ENCODE peak calls at places on chromosomes 11 and 22, in eight cellular contexts. One of them, this sample, is unnamed.

GRCh38 chr22:20671409-20672081 is 102.4 kb upstream of the SERPIND1 start:
- DNase-seq in choroid plexus epithelial cell: no peak
- DNase-seq in MM.1S: no peak
- DNase-seq in GM12865: no peak
- DNase-seq in HFF-Myc: no peak
- DNase-seq in brain microvascular endothelial cell: no peak
- DNase-seq in transverse colon: no peak
- DNase-seq in NB4: no peak
- DNase-seq in this sample: no peak

GRCh38 chr22:48445113-48445827 is 1382.4 kb downstream of the BRD1 start:
- DNase-seq in HFF-Myc: no peak
- DNase-seq in MM.1S: no peak
- DNase-seq in brain microvascular endothelial cell: no peak
- DNase-seq in GM12865: no peak
- DNase-seq in transverse colon: no peak
- DNase-seq in choroid plexus epithelial cell: no peak
- DNase-seq in NB4: no peak
- DNase-seq in this sample: no peak

GRCh38 chr22:41535244-41535643 is 9.0 kb downstream of the POLR3H start:
- DNase-seq in transverse colon: no peak
- DNase-seq in GM12865: no peak
- DNase-seq in brain microvascular endothelial cell: no peak
- DNase-seq in MM.1S: no peak
- DNase-seq in HFF-Myc: no peak
- DNase-seq in NB4: no peak
- DNase-seq in choroid plexus epithelial cell: peak
- DNase-seq in this sample: peak

GRCh38 chr11:65280646-65281045 is 18.9 kb downstream of the POLA2 start:
- DNase-seq in GM12865: no peak
- DNase-seq in HFF-Myc: no peak
- DNase-seq in transverse colon: no peak
- DNase-seq in brain microvascular endothelial cell: peak
- DNase-seq in NB4: no peak
- DNase-seq in choroid plexus epithelial cell: peak
- DNase-seq in MM.1S: no peak
- DNase-seq in this sample: peak

GRCh38 chr22:36334838-36335603 is 52.7 kb downstream of the MYH9 start:
- DNase-seq in brain microvascular endothelial cell: no peak
- DNase-seq in MM.1S: no peak
- DNase-seq in GM12865: no peak
- DNase-seq in HFF-Myc: no peak
- DNase-seq in NB4: peak
- DNase-seq in choroid plexus epithelial cell: peak
- DNase-seq in transverse colon: no peak
- DNase-seq in this sample: peak

GRCh38 chr11:27487706-27488105 is 15.1 kb upstream of the LGR4 start:
- DNase-seq in brain microvascular endothelial cell: no peak
- DNase-seq in HFF-Myc: no peak
- DNase-seq in choroid plexus epithelial cell: no peak
- DNase-seq in transverse colon: no peak
- DNase-seq in MM.1S: no peak
- DNase-seq in GM12865: no peak
- DNase-seq in NB4: no peak
- DNase-seq in this sample: no peak

GRCh38 chr11:45087301-45087700 is 59.1 kb upstream of the PRDM11 start:
- DNase-seq in HFF-Myc: no peak
- DNase-seq in GM12865: no peak
- DNase-seq in transverse colon: no peak
- DNase-seq in choroid plexus epithelial cell: no peak
- DNase-seq in MM.1S: no peak
- DNase-seq in brain microvascular endothelial cell: peak
- DNase-seq in NB4: peak
- DNase-seq in this sample: peak

GRCh38 chr22:32823024-32823730 is 21.7 kb downstream of the TIMP3 start:
- DNase-seq in brain microvascular endothelial cell: no peak
- DNase-seq in choroid plexus epithelial cell: peak
- DNase-seq in HFF-Myc: no peak
- DNase-seq in MM.1S: no peak
- DNase-seq in transverse colon: peak
- DNase-seq in NB4: peak
- DNase-seq in GM12865: peak
- DNase-seq in this sample: peak

GRCh38 chr11:118007040-118007439 is 20.8 kb downstream of the IL10RA start:
- DNase-seq in brain microvascular endothelial cell: no peak
- DNase-seq in choroid plexus epithelial cell: no peak
- DNase-seq in HFF-Myc: no peak
- DNase-seq in transverse colon: no peak
- DNase-seq in NB4: no peak
- DNase-seq in GM12865: no peak
- DNase-seq in MM.1S: no peak
- DNase-seq in this sample: no peak

GRCh38 chr11:14249121-14249963 is 109.6 kb downstream of the RRAS2 start:
- DNase-seq in brain microvascular endothelial cell: peak
- DNase-seq in NB4: peak
- DNase-seq in choroid plexus epithelial cell: peak
- DNase-seq in HFF-Myc: peak
- DNase-seq in GM12865: peak
- DNase-seq in transverse colon: peak
- DNase-seq in MM.1S: peak
- DNase-seq in this sample: peak

GRCh38 chr11:45166604-45166897 is 20.1 kb downstream of the PRDM11 start:
- DNase-seq in choroid plexus epithelial cell: no peak
- DNase-seq in GM12865: no peak
- DNase-seq in HFF-Myc: no peak
- DNase-seq in brain microvascular endothelial cell: no peak
- DNase-seq in NB4: no peak
- DNase-seq in transverse colon: no peak
- DNase-seq in MM.1S: no peak
- DNase-seq in this sample: no peak

GRCh38 chr11:71154406-71154805 is 98.0 kb downstream of the SHANK2 start:
- DNase-seq in GM12865: no peak
- DNase-seq in NB4: no peak
- DNase-seq in choroid plexus epithelial cell: no peak
- DNase-seq in brain microvascular endothelial cell: no peak
- DNase-seq in HFF-Myc: no peak
- DNase-seq in transverse colon: no peak
- DNase-seq in MM.1S: no peak
- DNase-seq in this sample: no peak

GRCh38 chr11:68092411-68092810 is 28.8 kb downstream of the CHKA start:
- DNase-seq in transverse colon: no peak
- DNase-seq in NB4: no peak
- DNase-seq in choroid plexus epithelial cell: no peak
- DNase-seq in GM12865: no peak
- DNase-seq in brain microvascular endothelial cell: no peak
- DNase-seq in MM.1S: no peak
- DNase-seq in HFF-Myc: no peak
- DNase-seq in this sample: no peak

GRCh38 chr11:71310184-71310583 is 57.8 kb upstream of the SHANK2 start:
- DNase-seq in choroid plexus epithelial cell: no peak
- DNase-seq in GM12865: no peak
- DNase-seq in transverse colon: no peak
- DNase-seq in brain microvascular endothelial cell: no peak
- DNase-seq in NB4: no peak
- DNase-seq in MM.1S: no peak
- DNase-seq in HFF-Myc: no peak
- DNase-seq in this sample: no peak

GRCh38 chr11:28384418-28384817 is 276.2 kb downstream of the METTL15 start:
- DNase-seq in HFF-Myc: peak
- DNase-seq in GM12865: no peak
- DNase-seq in choroid plexus epithelial cell: peak
- DNase-seq in brain microvascular endothelial cell: peak
- DNase-seq in MM.1S: no peak
- DNase-seq in transverse colon: no peak
- DNase-seq in NB4: no peak
- DNase-seq in this sample: peak

GRCh38 chr11:70410276-70410675 is 11.9 kb downstream of the CTTN start:
- DNase-seq in NB4: no peak
- DNase-seq in brain microvascular endothelial cell: no peak
- DNase-seq in transverse colon: no peak
- DNase-seq in HFF-Myc: no peak
- DNase-seq in MM.1S: no peak
- DNase-seq in choroid plexus epithelial cell: no peak
- DNase-seq in GM12865: no peak
- DNase-seq in this sample: no peak

GRCh38 chr11:107252429-107253161 is 205.0 kb downstream of the CWF19L2 start:
- DNase-seq in GM12865: peak
- DNase-seq in NB4: no peak
- DNase-seq in transverse colon: no peak
- DNase-seq in HFF-Myc: no peak
- DNase-seq in MM.1S: peak
- DNase-seq in choroid plexus epithelial cell: no peak
- DNase-seq in brain microvascular endothelial cell: no peak
- DNase-seq in this sample: no peak

GRCh38 chr11:74702383-74703007 is 28.7 kb downstream of the CHRDL2 start:
- DNase-seq in MM.1S: peak
- DNase-seq in transverse colon: peak
- DNase-seq in choroid plexus epithelial cell: peak
- DNase-seq in HFF-Myc: peak
- DNase-seq in GM12865: peak
- DNase-seq in NB4: peak
- DNase-seq in brain microvascular endothelial cell: peak
- DNase-seq in this sample: peak

GRCh38 chr11:45102361-45102809 is 44.1 kb upstream of the PRDM11 start:
- DNase-seq in transverse colon: no peak
- DNase-seq in choroid plexus epithelial cell: no peak
- DNase-seq in GM12865: no peak
- DNase-seq in NB4: peak
- DNase-seq in HFF-Myc: no peak
- DNase-seq in brain microvascular endothelial cell: no peak
- DNase-seq in MM.1S: no peak
- DNase-seq in this sample: peak

DNA sequence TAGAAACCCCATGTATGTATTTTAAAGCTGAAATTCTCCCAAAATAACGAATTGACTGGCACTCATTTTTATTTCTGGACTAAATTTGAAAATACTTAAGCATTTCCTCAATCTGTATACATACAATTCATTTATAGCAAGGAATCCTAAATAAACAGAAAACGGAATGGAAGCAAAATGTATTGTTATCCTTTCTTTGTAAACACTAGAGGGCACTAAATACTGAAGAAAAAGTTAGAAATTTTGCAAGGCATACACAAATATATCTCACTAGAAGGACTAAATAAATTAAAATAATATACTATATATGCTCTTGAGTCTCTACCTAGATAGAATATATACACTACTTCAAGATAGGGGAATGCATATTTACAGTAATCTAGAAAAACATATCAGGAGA is 23.1 kb upstream of the ANO5 start:
- DNase-seq in choroid plexus epithelial cell: peak
- DNase-seq in brain microvascular endothelial cell: no peak
- DNase-seq in transverse colon: no peak
- DNase-seq in HFF-Myc: no peak
- DNase-seq in NB4: peak
- DNase-seq in GM12865: no peak
- DNase-seq in MM.1S: peak
- DNase-seq in this sample: peak
- TF ChIP-seq CTCF in choroid plexus epithelial cell: peak
- TF ChIP-seq CTCF in brain microvascular endothelial cell: no peak
- TF ChIP-seq CTCF in transverse colon: peak
- TF ChIP-seq CTCF in HFF-Myc: no peak
- TF ChIP-seq CTCF in NB4: no peak
- TF ChIP-seq CTCF in GM12865: peak
- TF ChIP-seq CTCF in MM.1S: peak
- TF ChIP-seq CTCF in this sample: peak

GRCh38 chr11:126408496-126408895 is 53.0 kb downstream of the ST3GAL4 start:
- DNase-seq in GM12865: no peak
- DNase-seq in choroid plexus epithelial cell: no peak
- DNase-seq in HFF-Myc: no peak
- DNase-seq in MM.1S: no peak
- DNase-seq in transverse colon: no peak
- DNase-seq in NB4: no peak
- DNase-seq in brain microvascular endothelial cell: no peak
- DNase-seq in this sample: no peak

GRCh38 chr11:126405906-126406305 is 50.4 kb downstream of the ST3GAL4 start:
- DNase-seq in transverse colon: peak
- DNase-seq in HFF-Myc: no peak
- DNase-seq in brain microvascular endothelial cell: no peak
- DNase-seq in MM.1S: no peak
- DNase-seq in NB4: no peak
- DNase-seq in choroid plexus epithelial cell: no peak
- DNase-seq in GM12865: no peak
- DNase-seq in this sample: no peak

GRCh38 chr11:126407682-126408288 is 52.3 kb downstream of the ST3GAL4 start:
- DNase-seq in GM12865: no peak
- DNase-seq in MM.1S: no peak
- DNase-seq in HFF-Myc: no peak
- DNase-seq in choroid plexus epithelial cell: no peak
- DNase-seq in NB4: no peak
- DNase-seq in transverse colon: no peak
- DNase-seq in brain microvascular endothelial cell: no peak
- DNase-seq in this sample: no peak

GRCh38 chr11:126406368-126406767 is 50.9 kb downstream of the ST3GAL4 start:
- DNase-seq in brain microvascular endothelial cell: no peak
- DNase-seq in NB4: no peak
- DNase-seq in choroid plexus epithelial cell: no peak
- DNase-seq in MM.1S: no peak
- DNase-seq in GM12865: no peak
- DNase-seq in HFF-Myc: no peak
- DNase-seq in transverse colon: no peak
- DNase-seq in this sample: no peak

GRCh38 chr11:126407101-126407521 is 51.6 kb downstream of the ST3GAL4 start:
- DNase-seq in MM.1S: no peak
- DNase-seq in GM12865: no peak
- DNase-seq in HFF-Myc: no peak
- DNase-seq in choroid plexus epithelial cell: no peak
- DNase-seq in NB4: no peak
- DNase-seq in brain microvascular endothelial cell: no peak
- DNase-seq in transverse colon: no peak
- DNase-seq in this sample: no peak
- H3K4me3 ChIP-seq in MM.1S: no peak
- H3K4me3 ChIP-seq in GM12865: no peak
- H3K4me3 ChIP-seq in HFF-Myc: no peak
- H3K4me3 ChIP-seq in choroid plexus epithelial cell: no peak
- H3K4me3 ChIP-seq in NB4: no peak
- H3K4me3 ChIP-seq in brain microvascular endothelial cell: no peak
- H3K4me3 ChIP-seq in transverse colon: no peak
- H3K4me3 ChIP-seq in this sample: no peak

GRCh38 chr11:111852103-111852502 is 19.3 kb downstream of the ALG9 start:
- DNase-seq in MM.1S: no peak
- DNase-seq in HFF-Myc: no peak
- DNase-seq in GM12865: no peak
- DNase-seq in transverse colon: no peak
- DNase-seq in choroid plexus epithelial cell: no peak
- DNase-seq in NB4: no peak
- DNase-seq in brain microvascular endothelial cell: no peak
- DNase-seq in this sample: no peak
- TF ChIP-seq CTCF in MM.1S: no peak
- TF ChIP-seq CTCF in HFF-Myc: no peak
- TF ChIP-seq CTCF in GM12865: no peak
- TF ChIP-seq CTCF in transverse colon: no peak
- TF ChIP-seq CTCF in choroid plexus epithelial cell: no peak
- TF ChIP-seq CTCF in NB4: no peak
- TF ChIP-seq CTCF in brain microvascular endothelial cell: no peak
- TF ChIP-seq CTCF in this sample: no peak

DNA sequence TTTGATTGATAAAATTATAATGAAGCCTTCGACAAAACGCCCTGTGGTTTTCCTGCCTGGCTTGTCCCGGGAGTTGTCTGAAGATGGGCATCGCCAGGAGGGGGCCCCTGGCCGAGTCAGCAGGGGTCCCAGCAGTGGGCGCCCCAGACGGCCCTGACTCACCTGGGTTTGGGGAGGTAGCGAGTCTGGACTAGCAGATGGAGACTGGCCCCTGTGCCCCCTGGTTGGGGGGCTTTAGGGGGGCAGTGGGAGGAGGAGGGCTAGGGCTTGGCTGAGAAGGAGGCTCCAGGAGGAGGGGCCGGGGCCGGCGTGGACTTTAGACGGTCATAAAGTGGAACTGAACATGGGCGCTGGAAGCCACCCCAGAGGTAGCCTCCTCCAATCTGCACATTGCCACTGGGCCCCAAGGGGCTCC is 410 bp upstream of the LIF start:
- DNase-seq in brain microvascular endothelial cell: no peak
- DNase-seq in GM12865: no peak
- DNase-seq in transverse colon: peak
- DNase-seq in HFF-Myc: no peak
- DNase-seq in MM.1S: no peak
- DNase-seq in choroid plexus epithelial cell: no peak
- DNase-seq in NB4: no peak
- DNase-seq in this sample: no peak
- H3K4me3 ChIP-seq in brain microvascular endothelial cell: peak
- H3K4me3 ChIP-seq in GM12865: peak
- H3K4me3 ChIP-seq in transverse colon: peak
- H3K4me3 ChIP-seq in HFF-Myc: peak
- H3K4me3 ChIP-seq in MM.1S: no peak
- H3K4me3 ChIP-seq in choroid plexus epithelial cell: peak
- H3K4me3 ChIP-seq in NB4: no peak
- H3K4me3 ChIP-seq in this sample: no peak